ENCODE peak calls at places on chromosome 13, in eight cellular contexts. V, K, Z, Q, E, F, S and X are unnamed samples.

GRCh38 chr13:46614582-46614981 is 61.6 kb downstream of the LRCH1 start:
- DNase-seq in V (no peak), K (peak), Z (no peak), Q (no peak), E (no peak), F (no peak), S (no peak), X (no peak)

GRCh38 chr13:30862707-30863106 is 43.4 kb upstream of the MEDAG start:
- DNase-seq in V (no peak), K (no peak), Z (peak), Q (no peak), E (no peak), F (no peak), S (no peak), X (no peak)

GRCh38 chr13:38687246-38688229 is 661 bp downstream of the FREM2 start:
- DNase-seq in V (no peak), K (no peak), Z (peak), Q (peak), E (no peak), F (no peak), S (no peak), X (no peak)

GRCh38 chr13:102693781-102694180 is 1.1 kb downstream of the METTL21C start:
- DNase-seq in V (no peak), K (no peak), Z (no peak), Q (peak), E (no peak), F (no peak), S (no peak), X (no peak)

GRCh38 chr13:48505597-48506091 is 27.2 kb downstream of the RCBTB2 start:
- DNase-seq in V (peak), K (peak), Z (no peak), Q (peak), E (peak), F (no peak), S (no peak), X (peak)

GRCh38 chr13:27161980-27162379 is 9.6 kb downstream of the USP12 start:
- DNase-seq in V (no peak), K (no peak), Z (no peak), Q (peak), E (no peak), F (no peak), S (no peak), X (no peak)

GRCh38 chr13:40613192-40613818 is 53.1 kb downstream of the FOXO1 start:
- DNase-seq in V (peak), K (no peak), Z (no peak), Q (no peak), E (peak), F (no peak), S (peak), X (peak)

GRCh38 chr13:60135344-60135743 is 28.4 kb downstream of the DIAPH3 start:
- DNase-seq in V (no peak), K (no peak), Z (no peak), Q (no peak), E (no peak), F (no peak), S (no peak), X (no peak)

GRCh38 chr13:48110132-48110868 is 15.4 kb upstream of the MED4 start:
- DNase-seq in V (no peak), K (no peak), Z (no peak), Q (peak), E (no peak), F (no peak), S (no peak), X (peak)

GRCh38 chr13:110338441-110339101 is 31.5 kb downstream of the COL4A2 start:
- DNase-seq in V (no peak), K (peak), Z (no peak), Q (peak), E (no peak), F (no peak), S (no peak), X (no peak)

GRCh38 chr13:31018511-31018910 is 86.1 kb downstream of the TEX26 start:
- DNase-seq in V (no peak), K (no peak), Z (no peak), Q (no peak), E (no peak), F (no peak), S (no peak), X (no peak)

GRCh38 chr13:92354583-92354982 is 872.0 kb upstream of the GPC6 start:
- DNase-seq in V (no peak), K (no peak), Z (no peak), Q (no peak), E (no peak), F (no peak), S (no peak), X (no peak)